ENCODE peak calls at places on chromosomes 11 and 22, in five cellular contexts. R, O, W, K and T are unnamed samples.

GRCh38 chr11:36532908-36533601 is 23.0 kb upstream of the TRAF6 start:
- DNase-seq in W (no peak), O (no peak), R (no peak), K (peak; percentile 8), T (no peak)

GRCh38 chr11:7892751-7893356 is 38.2 kb downstream of the OR10A6 start:
- DNase-seq in K (peak; percentile 66), W (no peak), R (peak; percentile 47), O (no peak), T (peak; percentile 58)

GRCh38 chr11:116792869-116793475 is 1.3 kb upstream of the APOA5 start:
- DNase-seq in R (no peak), K (no peak), W (no peak), O (no peak), T (no peak)

GRCh38 chr11:6812391-6813005 is 13.0 kb upstream of the OR6A2 start:
- DNase-seq in K (peak; percentile 49), O (no peak), R (peak; percentile 55), W (no peak), T (no peak)

GRCh38 chr11:116225236-116225635 is 547.6 kb downstream of the BUD13 start:
- DNase-seq in O (no peak), R (no peak), K (no peak), W (no peak), T (no peak)

GRCh38 chr11:2576116-2576515 is 123.7 kb downstream of the KCNQ1OT1 start:
- DNase-seq in K (no peak), W (peak; percentile 6), O (no peak), R (no peak), T (no peak)

GRCh38 chr11:12200359-12201015 is 90.1 kb downstream of the MICAL2 start:
- DNase-seq in R (no peak), O (peak; percentile 68), W (peak; percentile 55), K (no peak), T (peak; percentile 79)

GRCh38 chr11:111417011-111417765 is 38.1 kb upstream of the POU2AF1 start:
- DNase-seq in O (no peak), R (peak; percentile 64), W (no peak), K (no peak), T (no peak)

GRCh38 chr11:69339041-69339733 is 45.2 kb downstream of the MYEOV start:
- DNase-seq in K (no peak), R (no peak), W (no peak), O (no peak), T (peak; percentile 54)

GRCh38 chr11:133919330-133920108 is 37.2 kb downstream of the IGSF9B start:
- DNase-seq in K (no peak), W (no peak), O (no peak), R (no peak), T (no peak)

GRCh38 chr11:129620705-129621104 is 194.9 kb upstream of the TMEM45B start:
- DNase-seq in K (no peak), O (no peak), W (no peak), R (no peak), T (no peak)

GRCh38 chr11:14396289-14396688 is 37.3 kb upstream of the RRAS2 start:
- DNase-seq in O (no peak), W (no peak), R (no peak), K (no peak), T (no peak)

GRCh38 chr22:17972385-17973181 is 51.8 kb downstream of the MICAL3 start:
- DNase-seq in O (no peak), R (no peak), K (peak; percentile 28), W (no peak), T (peak; percentile 19)

GRCh38 chr11:46889689-46890475 is 28.5 kb downstream of the LRP4 start:
- DNase-seq in R (peak; percentile 78), O (peak; percentile 76), K (peak; percentile 81), W (peak; percentile 78), T (peak; percentile 54)

GRCh38 chr11:59267738-59268475 is 55.2 kb upstream of the MPEG1 start:
- DNase-seq in O (no peak), K (no peak), R (no peak), W (no peak), T (peak; percentile 76)

GRCh38 chr11:68049509-68050370 is 10.9 kb downstream of the TCIRG1 start:
- DNase-seq in W (no peak), K (no peak), R (no peak), O (no peak), T (no peak)

GRCh38 chr11:47003180-47003877 is 66.8 kb downstream of the CSTPP1 start:
- DNase-seq in R (no peak), W (no peak), K (no peak), O (peak; percentile 32), T (no peak)

GRCh38 chr11:76236092-76237026 is 30.1 kb upstream of the WNT11 start:
- DNase-seq in W (no peak), K (peak; percentile 81), R (peak; percentile 22), O (no peak), T (peak; percentile 54)

GRCh38 chr22:41286639-41287091 is 678 bp upstream of the RANGAP1 start:
- DNase-seq in W (no peak), R (peak; percentile 81), K (no peak), O (no peak), T (no peak)

GRCh38 chr11:120139316-120140069 is 1.6 kb upstream of the TRIM29 start:
- DNase-seq in O (no peak), W (no peak), R (no peak), K (no peak), T (no peak)

GRCh38 chr11:7281083-7281482 is 29.4 kb downstream of the SYT9 start:
- DNase-seq in K (no peak), R (no peak), W (no peak), O (no peak), T (peak; percentile 2)

GRCh38 chr11:68135161-68135560 is 14.0 kb upstream of the CHKA start:
- DNase-seq in K (no peak), W (no peak), O (no peak), R (no peak), T (no peak)

GRCh38 chr22:48091656-48092223 is 1329.3 kb downstream of the TBC1D22A start:
- DNase-seq in R (no peak), O (no peak), K (no peak), W (no peak), T (no peak)

GRCh38 chr11:17014774-17015638 is 792 bp upstream of the PLEKHA7 start:
- DNase-seq in O (no peak), K (peak; percentile 56), R (peak; percentile 31), W (no peak), T (no peak)

GRCh38 chr22:44862981-44863860 is 110.8 kb downstream of the ARHGAP8 start:
- DNase-seq in R (no peak), W (no peak), K (no peak), O (no peak), T (no peak)

GRCh38 chr22:47398921-47399790 is 636.7 kb downstream of the TBC1D22A start:
- DNase-seq in R (no peak), W (no peak), K (no peak), O (no peak), T (no peak)

GRCh38 chr22:18975434-18976196 is 39.5 kb upstream of the PRODH start:
- DNase-seq in O (no peak), R (no peak), W (no peak), K (no peak), T (no peak)

GRCh38 chr11:45252134-45252856 is 33.8 kb downstream of the SYT13 start:
- DNase-seq in O (peak; percentile 43), R (peak; percentile 17), W (no peak), K (peak; percentile 70), T (peak; percentile 79)

GRCh38 chr11:76317296-76317695 is 63.6 kb downstream of the THAP12 start:
- DNase-seq in K (no peak), O (no peak), W (no peak), R (no peak), T (no peak)

GRCh38 chr22:43385770-43386641 is 25.8 kb upstream of the MPPED1 start:
- DNase-seq in K (peak; percentile 84), W (peak; percentile 49), R (peak; percentile 69), O (peak; percentile 56), T (peak; percentile 48)

GRCh38 chr11:119599864-119600593 is 129.0 kb downstream of the NECTIN1 start:
- DNase-seq in K (no peak), O (no peak), W (no peak), R (no peak), T (no peak)

GRCh38 chr22:35783943-35784614 is 66.4 kb downstream of the APOL5 start:
- DNase-seq in R (no peak), K (no peak), O (no peak), W (no peak), T (no peak)

GRCh38 chr11:61273151-61274078 is 21.7 kb downstream of the VWCE start:
- DNase-seq in O (no peak), K (no peak), W (no peak), R (no peak), T (no peak)

GRCh38 chr11:57501951-57502350 is 13.6 kb downstream of the SLC43A1 start:
- DNase-seq in K (no peak), R (no peak), W (no peak), O (no peak), T (no peak)

GRCh38 chr11:7643323-7643722 is 30.0 kb downstream of the CYB5R2 start:
- DNase-seq in O (no peak), R (no peak), W (no peak), K (no peak), T (no peak)

GRCh38 chr22:50009765-50010675 is 2.5 kb downstream of the IL17REL start:
- DNase-seq in W (no peak), O (no peak), R (no peak), K (no peak), T (peak; percentile 58)
- H3K27me3 ChIP-seq in W (peaks cover 33% of the 10 kb centered on the region), O (peaks cover 35% of the 10 kb centered on the region), R (no peaks in the 10 kb centered on the region), K (peaks cover 64% of the 10 kb centered on the region), T (peaks cover 48% of the 10 kb centered on the region)

GRCh38 chr11:20260307-20260706 is 100.0 kb upstream of the DBX1 start:
- DNase-seq in W (no peak), R (no peak), O (no peak), K (no peak), T (no peak)

GRCh38 chr11:20261526-20261925 is 101.3 kb upstream of the DBX1 start:
- DNase-seq in O (no peak), W (no peak), R (no peak), K (no peak), T (no peak)

GRCh38 chr11:20258496-20258895 is 98.2 kb upstream of the DBX1 start:
- DNase-seq in R (no peak), O (no peak), W (no peak), K (no peak), T (no peak)

GRCh38 chr11:20256925-20257324 is 96.7 kb upstream of the DBX1 start:
- DNase-seq in W (no peak), O (no peak), R (no peak), K (no peak), T (no peak)

GRCh38 chr11:20259506-20259905 is 99.2 kb upstream of the DBX1 start:
- DNase-seq in R (no peak), O (no peak), K (no peak), W (no peak), T (no peak)
- H3K27me3 ChIP-seq in R (peaks cover 3% of the 10 kb centered on the region), O (no peaks in the 10 kb centered on the region), K (peaks cover 9% of the 10 kb centered on the region), W (no peaks in the 10 kb centered on the region), T (peaks cover 26% of the 10 kb centered on the region)

GRCh38 chr11:1225386-1226225 is 2.7 kb downstream of the MUC5B start:
- DNase-seq in W (no peak), O (no peak), R (no peak), K (no peak), T (no peak)
- H3K27me3 ChIP-seq in W (peaks cover 5% of the 10 kb centered on the region), O (peaks cover 9% of the 10 kb centered on the region), R (no peaks in the 10 kb centered on the region), K (no peaks in the 10 kb centered on the region), T (peaks cover 6% of the 10 kb centered on the region)

DNA sequence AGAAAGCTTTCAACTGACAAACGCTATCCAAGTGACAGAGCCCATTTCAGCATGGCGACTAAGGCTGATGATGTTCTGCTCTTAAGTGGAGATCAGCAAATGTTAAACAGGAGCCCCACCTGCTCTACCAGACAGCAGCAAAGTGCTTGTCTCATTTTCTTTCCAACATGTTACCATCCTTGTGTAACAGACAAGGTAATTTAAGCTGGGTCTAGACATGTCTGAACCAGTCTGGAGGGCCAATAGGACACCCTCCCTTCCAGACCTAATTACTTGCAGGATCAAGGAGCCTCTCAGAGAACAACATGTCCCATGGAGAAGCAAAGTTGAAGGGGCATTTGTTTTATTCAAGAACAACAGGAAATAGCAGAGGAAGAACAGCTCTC is 3.9 kb upstream of the LMO2 start:
- DNase-seq in R (no peak), O (no peak), W (no peak), K (no peak), T (no peak)
- H3K27me3 ChIP-seq in R (peaks cover 25% of the 10 kb centered on the region), O (no peaks in the 10 kb centered on the region), W (no peaks in the 10 kb centered on the region), K (no peaks in the 10 kb centered on the region), T (peaks cover 23% of the 10 kb centered on the region)